ENCODE peak calls at places on chromosomes 3 and 15, in ten cellular contexts. I is neural progenitor cell; N is stomach; C is GM23248; V is heart left ventricle; O is Peyer's patch; A is brain microvascular endothelial cell; D is uterus; Q is foreskin fibroblast; B is CD8-positive, alpha-beta T cell. Z is an unnamed sample.

GRCh38 chr15:40845511-40846284 is 1.9 kb downstream of the SPINT1 start:
- DNase-seq in B (no peak), A (no peak), Q (no peak), N (peak), C (no peak), I (no peak), O (peak), V (no peak), D (no peak), Z (no peak)

GRCh38 chr3:106457278-106458210 is 588.7 kb upstream of the CBLB start:
- DNase-seq in C (peak), B (no peak), N (no peak), V (peak), O (no peak), A (peak), Q (peak), D (no peak), I (no peak), Z (peak)

GRCh38 chr15:69855601-69856000 is 242.1 kb downstream of the TLE3 start:
- DNase-seq in Q (no peak), C (no peak), N (no peak), V (no peak), B (no peak), D (no peak), I (no peak), A (peak), O (no peak), Z (peak)

GRCh38 chr3:6779140-6779539 is 81.8 kb upstream of the GRM7 start:
- DNase-seq in Q (no peak), N (no peak), O (no peak), D (no peak), C (no peak), A (no peak), I (peak), B (no peak), V (no peak), Z (no peak)

GRCh38 chr15:41416162-41416741 is 643 bp upstream of the RTF1 start:
- DNase-seq in C (no peak), O (no peak), D (no peak), I (no peak), Q (no peak), V (no peak), A (no peak), B (no peak), N (no peak), Z (no peak)

GRCh38 chr3:30720586-30721313 is 114.3 kb downstream of the TGFBR2 start:
- DNase-seq in O (no peak), C (peak), Q (peak), N (no peak), I (no peak), D (no peak), V (no peak), A (peak), B (no peak), Z (no peak)

GRCh38 chr3:25885544-25885943 is 95.7 kb downstream of the OXSM start:
- DNase-seq in Q (no peak), A (peak), I (no peak), B (no peak), N (no peak), O (no peak), V (no peak), D (no peak), C (no peak), Z (no peak)

GRCh38 chr3:115857518-115858136 is 234.3 kb downstream of the GAP43 start:
- DNase-seq in N (no peak), C (no peak), D (no peak), O (no peak), A (no peak), I (no peak), Q (no peak), V (no peak), B (no peak), Z (no peak)

GRCh38 chr3:155282416-155283091 is 10.9 kb downstream of the STRIT1 start:
- DNase-seq in O (no peak), V (no peak), N (no peak), A (peak), I (no peak), B (no peak), C (peak), Q (peak), D (no peak), Z (peak)

GRCh38 chr15:63576441-63576840 is 20.7 kb upstream of the FBXL22 start:
- DNase-seq in O (no peak), V (no peak), C (no peak), Q (no peak), N (no peak), I (no peak), A (no peak), B (no peak), D (no peak), Z (no peak)

GRCh38 chr3:159761377-159761776 is 227.3 kb upstream of the IL12A start:
- DNase-seq in I (no peak), Q (peak), B (no peak), V (peak), O (no peak), C (peak), D (peak), A (no peak), N (peak), Z (no peak)

GRCh38 chr15:77999486-77999885 is 78.0 kb downstream of the TBC1D2B start:
- DNase-seq in D (no peak), Q (no peak), C (no peak), A (no peak), N (no peak), B (no peak), I (no peak), O (peak), V (no peak), Z (no peak)

GRCh38 chr3:188052229-188052965 is 101.6 kb upstream of the LPP start:
- DNase-seq in O (no peak), N (peak), Q (no peak), B (no peak), A (peak), I (peak), D (peak), V (peak), C (no peak), Z (no peak)

GRCh38 chr15:32663671-32664070 is 22.2 kb downstream of the SCG5 start:
- DNase-seq in A (no peak), I (no peak), V (no peak), B (no peak), N (no peak), Q (no peak), O (no peak), C (no peak), D (no peak), Z (no peak)

GRCh38 chr15:32657198-32657886 is 15.8 kb downstream of the SCG5 start:
- DNase-seq in N (peak), V (no peak), B (no peak), I (no peak), C (no peak), A (peak), O (no peak), Q (no peak), D (no peak), Z (no peak)

GRCh38 chr15:32659340-32659831 is 17.9 kb downstream of the SCG5 start:
- DNase-seq in A (peak), O (no peak), I (no peak), N (no peak), Q (peak), V (no peak), D (no peak), C (peak), B (no peak), Z (peak)

GRCh38 chr15:32656091-32656860 is 14.8 kb downstream of the SCG5 start:
- DNase-seq in O (no peak), I (no peak), V (no peak), D (no peak), B (no peak), N (no peak), C (no peak), A (no peak), Q (no peak), Z (peak)

GRCh38 chr15:32657941-32658340 is 16.4 kb downstream of the SCG5 start:
- DNase-seq in I (no peak), Q (no peak), B (no peak), C (no peak), V (no peak), O (no peak), D (no peak), A (no peak), N (no peak), Z (no peak)
- H3K4me3 ChIP-seq in I (no peak), Q (no peak), B (no peak), C (no peak), V (no peak), O (no peak), D (no peak), A (no peak), N (no peak), Z (no peak)

DNA sequence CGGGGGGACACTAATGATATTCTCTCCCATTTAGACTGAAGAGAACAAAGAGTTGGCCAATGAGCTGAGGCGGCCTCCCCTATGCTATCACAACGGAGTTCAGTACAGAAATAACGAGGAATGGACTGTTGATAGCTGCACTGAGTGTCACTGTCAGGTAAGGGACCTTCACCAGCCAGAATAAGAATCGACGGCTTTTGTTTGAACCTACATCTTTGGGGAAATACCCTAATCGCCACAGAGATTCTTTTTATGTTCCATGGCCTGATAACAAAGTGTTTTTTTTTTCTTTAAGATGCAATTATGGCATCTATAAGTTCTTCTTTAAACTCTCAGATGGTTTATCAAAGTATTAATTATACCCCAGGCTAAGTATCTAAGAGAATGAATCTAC is 3.4 kb downstream of the THBS1 start:
- DNase-seq in B (no peak), O (no peak), C (no peak), Q (no peak), N (no peak), V (no peak), D (no peak), A (no peak), I (no peak), Z (no peak)
- H3K4me3 ChIP-seq in B (no peak), O (no peak), C (peak), Q (peak), N (peak), V (peak), D (peak), A (peak), I (no peak), Z (peak)

GRCh38 chr3:170909129-170909903 is 879 bp upstream of the EIF5A2 start:
- DNase-seq in N (no peak), O (no peak), A (peak), B (no peak), V (peak), Q (peak), I (no peak), D (peak), C (peak), Z (peak)
- H3K4me3 ChIP-seq in N (peak), O (no peak), A (no peak), B (no peak), V (peak), Q (no peak), I (no peak), D (peak), C (peak), Z (no peak)

GRCh38 chr3:139537795-139538538 is 1.6 kb downstream of the RBP1 start:
- DNase-seq in O (no peak), I (no peak), N (no peak), B (no peak), D (no peak), A (no peak), V (no peak), Q (no peak), C (no peak), Z (no peak)
- H3K4me3 ChIP-seq in O (no peak), I (no peak), N (no peak), B (no peak), D (peak), A (peak), V (no peak), Q (no peak), C (no peak), Z (no peak)